ENCODE peak calls at places on chromosomes 5 and 9, in eight cellular contexts. R is right lobe of liver, A is HCT116, X is AG09309, Q is heart left ventricle, D is AG04449, W is brain microvascular endothelial cell, Z is Peyer's patch. F is an unnamed sample.
A peak's percentile ranks its signal among the peaks of the same experiment; 100 is the strongest.

GRCh38 chr5:168047669-168048111 is 243.8 kb upstream of the WWC1 start:
- DNase-seq in D (no peak), W (no peak), Z (no peak), Q (peak; percentile 70), R (no peak), X (no peak), A (no peak), F (no peak)

GRCh38 chr9:129131300-129132145 is 20.3 kb downstream of the PTPA start:
- DNase-seq in Z (peak; percentile 90), X (no peak), Q (peak; percentile 82), D (no peak), W (peak; percentile 60), A (peak; percentile 38), R (peak; percentile 82), F (peak; percentile 92)

GRCh38 chr5:1950708-1951103 is 68.0 kb upstream of the IRX4 start:
- DNase-seq in Q (no peak), D (no peak), R (no peak), Z (no peak), X (no peak), W (no peak), A (no peak), F (no peak)

GRCh38 chr5:156120777-156121176 is 206.2 kb upstream of the SGCD start:
- DNase-seq in W (no peak), R (no peak), X (no peak), Z (no peak), Q (no peak), D (no peak), A (no peak), F (no peak)

GRCh38 chr9:4620881-4621555 is 41.1 kb upstream of the PLPP6 start:
- DNase-seq in W (peak; percentile 24), A (no peak), Q (no peak), R (no peak), Z (no peak), D (no peak), X (no peak), F (no peak)

GRCh38 chr5:39605966-39606591 is 181.3 kb upstream of the DAB2 start:
- DNase-seq in A (no peak), D (no peak), W (peak; percentile 60), X (no peak), Q (no peak), Z (no peak), R (no peak), F (no peak)

GRCh38 chr5:9105851-9106250 is 440.0 kb downstream of the SEMA5A start:
- DNase-seq in Q (no peak), D (no peak), X (no peak), R (no peak), Z (no peak), W (peak; percentile 64), A (no peak), F (no peak)

GRCh38 chr9:110918316-110919054 is 119.8 kb downstream of the LPAR1 start:
- DNase-seq in W (peak; percentile 44), D (no peak), A (no peak), X (no peak), R (no peak), Q (no peak), Z (no peak), F (no peak)

GRCh38 chr9:116499986-116500871 is 186.9 kb upstream of the TRIM32 start:
- DNase-seq in Z (peak; percentile 48), X (peak; percentile 23), W (peak; percentile 87), R (no peak), Q (no peak), D (no peak), A (peak; percentile 49), F (no peak)

GRCh38 chr5:115774684-115775083 is 41.8 kb downstream of the CDO1 start:
- DNase-seq in Q (peak; percentile 62), R (no peak), W (no peak), Z (no peak), X (no peak), A (no peak), D (no peak), F (no peak)

GRCh38 chr5:159581502-159582249 is 251.4 kb upstream of the IL12B start:
- DNase-seq in R (no peak), Q (peak; percentile 19), X (peak; percentile 49), Z (no peak), D (peak; percentile 67), W (peak; percentile 58), A (peak; percentile 94), F (no peak)

GRCh38 chr5:168609806-168610482 is 30.8 kb upstream of the PANK3 start:
- DNase-seq in Z (no peak), W (no peak), Q (no peak), D (no peak), X (no peak), R (no peak), A (no peak), F (no peak)

GRCh38 chr9:96009690-96010477 is 134.4 kb downstream of the ERCC6L2 start:
- DNase-seq in R (peak; percentile 82), W (peak; percentile 14), A (no peak), D (no peak), Z (peak; percentile 75), X (no peak), Q (no peak), F (no peak)

GRCh38 chr5:115583474-115583873 is 18.8 kb downstream of the TICAM2 start:
- DNase-seq in Q (no peak), Z (no peak), R (no peak), W (peak; percentile 92), X (peak; percentile 74), D (peak; percentile 77), A (no peak), F (no peak)

GRCh38 chr9:129812385-129812784 is 9.4 kb downstream of the TOR1B start:
- DNase-seq in Q (no peak), W (no peak), X (no peak), R (no peak), A (no peak), D (no peak), Z (no peak), F (no peak)

GRCh38 chr5:88727705-88728313 is 155.2 kb downstream of the MEF2C start:
- DNase-seq in R (no peak), D (no peak), Z (no peak), A (peak; percentile 15), Q (no peak), X (no peak), W (no peak), F (no peak)

GRCh38 chr5:79837707-79838620 is 148.3 kb downstream of the CMYA5 start:
- DNase-seq in A (no peak), Q (no peak), R (no peak), X (no peak), Z (no peak), D (no peak), W (no peak), F (no peak)

DNA sequence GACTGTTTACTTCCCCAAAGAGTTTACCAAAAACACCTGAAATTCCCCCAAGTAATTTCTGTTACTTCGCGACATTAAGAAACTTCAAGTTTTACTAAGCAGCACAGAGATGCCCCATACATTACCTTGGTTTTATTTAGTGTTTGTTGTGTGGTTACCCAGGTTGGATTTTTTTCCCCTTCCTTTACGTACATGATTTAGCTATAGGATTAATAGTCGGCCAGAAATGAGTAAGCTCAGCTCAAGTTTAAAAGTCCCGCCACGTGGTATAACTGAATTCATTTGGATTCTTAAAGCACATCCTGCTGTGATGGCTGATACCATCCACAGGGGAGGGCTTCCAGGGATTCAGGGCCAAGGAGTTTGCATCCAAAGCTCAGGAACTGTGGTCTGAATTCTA is 75.9 kb downstream of the DAP start:
- DNase-seq in Q (no peak), X (no peak), D (no peak), A (no peak), R (no peak), W (no peak), Z (no peak), F (no peak)
- H3K4me3 ChIP-seq in Q (no peak overlapping the region), X (no peak overlapping the region), D (no peak overlapping the region), A (no peak overlapping the region), R (no peak overlapping the region), W (no peak overlapping the region), Z (no peak overlapping the region), F (no peak overlapping the region)

GRCh38 chr9:104780796-104781395 is 17.0 kb downstream of the NIPSNAP3B start:
- DNase-seq in X (peak; percentile 21), Q (no peak), A (peak; percentile 16), Z (no peak), D (no peak), W (no peak), R (no peak), F (no peak)

GRCh38 chr9:104779946-104780539 is 16.1 kb downstream of the NIPSNAP3B start:
- DNase-seq in Z (no peak), X (no peak), W (no peak), D (no peak), A (no peak), R (no peak), Q (no peak), F (no peak)

GRCh38 chr9:104776787-104777186 is 12.9 kb downstream of the NIPSNAP3B start:
- DNase-seq in R (no peak), Z (no peak), W (no peak), D (no peak), Q (no peak), A (no peak), X (peak; percentile 16), F (no peak)

GRCh38 chr9:104779334-104779733 is 15.4 kb downstream of the NIPSNAP3B start:
- DNase-seq in X (no peak), D (no peak), W (no peak), A (no peak), R (no peak), Z (no peak), Q (no peak), F (no peak)

GRCh38 chr9:104778802-104779201 is 14.9 kb downstream of the NIPSNAP3B start:
- DNase-seq in X (no peak), R (no peak), A (no peak), Q (no peak), D (no peak), W (no peak), Z (no peak), F (no peak)
- H3K4me3 ChIP-seq in X (no peak overlapping the region), R (no peak overlapping the region), A (no peak overlapping the region), Q (no peak overlapping the region), D (no peak overlapping the region), W (no peak overlapping the region), Z (no peak overlapping the region), F (no peak overlapping the region)

GRCh38 chr5:133611357-133612020 is 852 bp downstream of the FSTL4 start:
- DNase-seq in D (no peak), A (no peak), Z (no peak), R (no peak), Q (no peak), X (no peak), W (no peak), F (peak; percentile 73)
- H3K4me3 ChIP-seq in D (no peak overlapping the region), A (no peak overlapping the region), Z (peak overlapping the region; percentile 47), R (peak overlapping the region; percentile 21), Q (peak overlapping the region; percentile 20), X (no peak overlapping the region), W (no peak overlapping the region), F (no peak overlapping the region)

DNA sequence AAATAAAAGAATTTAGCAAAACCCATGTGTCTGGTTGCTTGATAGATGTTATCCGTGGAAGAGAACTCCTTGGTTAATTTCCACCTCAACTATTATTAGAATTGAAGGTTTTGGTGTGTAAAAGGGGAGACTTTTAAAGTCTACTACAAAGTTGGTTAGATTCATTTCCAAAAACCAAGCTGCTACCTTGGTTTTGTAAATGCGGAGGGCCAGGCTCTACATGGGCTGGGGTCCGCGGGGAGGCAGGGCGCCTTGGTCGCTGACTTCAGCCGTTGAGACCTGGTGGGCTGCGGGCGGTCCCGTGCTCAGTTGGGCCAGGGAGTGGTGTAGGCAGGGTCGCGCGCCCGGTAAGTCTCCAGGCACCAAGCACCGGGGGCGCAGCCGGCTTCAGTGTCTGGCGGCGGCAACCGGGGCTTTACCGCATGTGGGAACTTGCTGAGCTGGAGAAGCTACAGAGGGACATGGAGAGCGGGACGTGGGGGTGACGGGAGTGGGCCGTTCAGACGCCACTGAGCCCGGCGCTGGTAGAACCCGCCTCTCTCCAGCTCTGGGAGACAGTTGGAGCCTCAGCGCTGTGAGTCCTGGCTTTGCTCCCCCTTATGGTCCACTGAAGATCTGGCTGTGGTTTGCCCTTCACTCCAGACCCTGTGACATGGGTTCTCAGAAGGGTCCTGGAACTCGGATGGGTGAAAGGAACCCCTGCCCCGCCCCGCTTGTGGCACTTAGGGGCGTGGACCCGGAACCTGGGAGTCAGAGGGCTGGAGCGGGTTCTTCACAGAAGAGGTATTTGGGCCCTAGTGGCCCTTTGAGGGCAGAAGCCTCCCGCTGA is 11.8 kb downstream of the NR2F1 start:
- DNase-seq in A (no peak), R (no peak), Z (no peak), X (no peak), D (no peak), W (no peak), Q (no peak), F (peak; percentile 80)
- H3K4me3 ChIP-seq in A (no peak overlapping the region), R (no peak overlapping the region), Z (no peak overlapping the region), X (no peak overlapping the region), D (no peak overlapping the region), W (peak overlapping the region; percentile 26), Q (no peak overlapping the region), F (no peak overlapping the region)

F was measured in kidney.